ENCODE peak calls at places on chromosome 6, in five cellular contexts. I, S, A, B and N are unnamed samples.

GRCh38 chr6:37674161-37674560 is 23.5 kb downstream of the MDGA1 start:
- DNase-seq in B (no peak), I (no peak), A (no peak), S (no peak), N (no peak)

GRCh38 chr6:71649893-71650292 is 236.5 kb upstream of the RIMS1 start:
- DNase-seq in S (no peak), B (no peak), I (no peak), A (no peak), N (no peak)

GRCh38 chr6:142935553-142936517 is 9.1 kb downstream of the HIVEP2 start:
- DNase-seq in S (no peak), B (no peak), I (peak), A (peak), N (no peak)

GRCh38 chr6:134802426-134803058 is 147.4 kb downstream of the ALDH8A1 start:
- DNase-seq in A (no peak), I (no peak), B (no peak), S (no peak), N (no peak)

GRCh38 chr6:159853735-159854134 is 37.1 kb upstream of the MAS1 start:
- DNase-seq in I (no peak), S (no peak), A (no peak), B (no peak), N (no peak)

GRCh38 chr6:6725834-6726194 is 137.3 kb downstream of the LY86 start:
- DNase-seq in I (no peak), B (peak), A (no peak), S (no peak), N (no peak)

GRCh38 chr6:11241793-11242201 is 9.3 kb upstream of the NEDD9 start:
- DNase-seq in I (no peak), A (no peak), B (peak), S (no peak), N (no peak)

GRCh38 chr6:140697585-140697984 is 1323.1 kb upstream of the CITED2 start:
- DNase-seq in B (no peak), I (no peak), S (no peak), A (no peak), N (no peak)

GRCh38 chr6:45195137-45195536 is 133.0 kb upstream of the RUNX2 start:
- DNase-seq in B (no peak), I (no peak), S (no peak), A (no peak), N (no peak)

GRCh38 chr6:154932562-154933027 is 62.5 kb upstream of the TIAM2 start:
- DNase-seq in I (no peak), A (no peak), B (no peak), S (no peak), N (no peak)

GRCh38 chr6:28900577-28901266 is 23.1 kb downstream of the TRIM27 start:
- DNase-seq in A (peak), S (no peak), I (no peak), B (no peak), N (no peak)

GRCh38 chr6:15573376-15573775 is 89.5 kb downstream of the DTNBP1 start:
- DNase-seq in B (no peak), A (no peak), I (no peak), S (no peak), N (no peak)

GRCh38 chr6:43687437-43688347 is at the start of gene MRPS18A:
- DNase-seq in S (peak), I (peak), A (peak), B (peak), N (peak)

GRCh38 chr6:36120979-36121706 is 9.2 kb upstream of the MAPK13 start:
- DNase-seq in S (peak), I (peak), A (peak), B (peak), N (no peak)

GRCh38 chr6:88360203-88360797 is 194.2 kb upstream of the CNR1 start:
- DNase-seq in B (no peak), S (no peak), A (no peak), I (no peak), N (no peak)

DNA sequence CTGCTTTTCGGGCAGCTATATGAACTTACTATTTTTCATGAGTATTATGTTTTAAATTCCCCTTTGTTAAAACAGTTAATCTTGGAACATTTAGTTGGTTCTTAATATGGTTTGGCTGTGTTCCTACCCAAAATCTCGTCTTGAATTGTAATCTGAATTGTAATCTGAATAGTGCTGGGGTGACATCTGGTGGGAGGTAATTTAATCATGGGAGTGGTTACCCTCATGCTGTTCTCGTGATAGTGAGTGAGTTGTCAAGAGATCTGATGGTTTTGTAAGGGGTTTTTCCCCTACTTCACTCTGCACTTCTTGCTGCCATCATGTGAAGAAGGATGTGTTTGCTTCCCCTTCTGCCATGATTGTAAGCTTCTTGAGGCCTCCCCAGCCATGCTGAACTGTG is 305.4 kb upstream of the MAP3K7 start:
- DNase-seq in I (no peak), S (no peak), A (no peak), B (no peak), N (no peak)
- TF ChIP-seq CTCF in I (no peak), S (no peak), A (no peak), B (no peak), N (no peak)

GRCh38 chr6:39301606-39302005 is 12.6 kb downstream of the KCNK17 start:
- DNase-seq in I (no peak), S (no peak), A (no peak), B (no peak), N (no peak)
- TF ChIP-seq CTCF in I (peak), S (no peak), A (peak), B (no peak), N (peak)

DNA sequence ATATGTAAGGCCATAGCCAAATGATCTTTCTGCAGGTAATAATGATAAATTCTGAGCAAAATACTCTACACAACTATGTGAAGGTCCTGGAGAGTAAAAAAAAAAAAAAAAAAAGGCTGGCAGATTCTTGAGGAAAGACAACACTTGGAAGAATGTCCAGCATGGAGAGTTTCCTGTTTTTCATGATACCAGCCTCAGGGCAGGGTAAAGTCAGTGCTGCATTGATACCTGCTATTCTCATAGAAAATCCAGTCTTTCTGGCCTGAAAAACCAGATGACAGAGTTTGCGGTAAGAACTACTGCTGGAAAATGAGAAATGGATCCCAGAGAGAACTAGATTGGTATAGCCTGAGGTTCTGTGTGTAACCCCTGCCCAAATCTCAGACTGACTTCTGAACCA is 89.1 kb downstream of the AFG1L start:
- DNase-seq in S (no peak), B (no peak), A (no peak), I (no peak), N (no peak)
- TF ChIP-seq CTCF in S (no peak), B (no peak), A (no peak), I (no peak), N (no peak)

GRCh38 chr6:74899416-74899815 is 306.4 kb downstream of the COL12A1 start:
- DNase-seq in S (no peak), A (no peak), B (no peak), I (no peak), N (no peak)
- TF ChIP-seq CTCF in S (no peak), A (peak), B (no peak), I (peak), N (no peak)

GRCh38 chr6:3063733-3064700 is 4.3 kb upstream of the RIPK1 start:
- DNase-seq in I (peak), B (peak), A (peak), S (peak), N (peak)
- TF ChIP-seq CTCF in I (peak), B (no peak), A (no peak), S (no peak), N (peak)

DNA sequence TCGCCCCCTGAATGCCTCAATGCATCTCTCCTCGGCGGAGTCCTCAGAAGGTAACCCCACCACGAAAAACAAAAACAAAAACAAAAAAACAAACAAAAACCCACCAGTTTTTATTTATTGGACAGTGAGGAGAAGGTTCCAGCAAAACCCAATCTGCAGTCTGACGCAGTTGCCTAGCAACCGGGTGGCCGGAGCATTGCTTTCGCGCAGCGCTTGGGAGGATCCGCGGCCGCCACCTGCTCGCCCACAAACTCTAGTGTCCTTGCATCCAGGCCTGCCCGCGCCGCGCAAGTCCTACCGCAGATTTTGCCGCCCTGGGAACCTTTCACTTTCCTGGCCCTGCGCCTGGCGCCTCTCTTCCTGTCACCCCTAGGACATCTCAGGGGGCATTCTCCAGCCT is 17.6 kb downstream of the TFAP2B start:
- DNase-seq in I (no peak), A (no peak), S (no peak), B (no peak), N (no peak)
- TF ChIP-seq CTCF in I (no peak), A (no peak), S (no peak), B (no peak), N (no peak)

GRCh38 chr6:131678401-131678800 is 22.8 kb downstream of the OR2A4 start:
- DNase-seq in B (no peak), S (no peak), A (no peak), I (no peak), N (no peak)

GRCh38 chr6:131669891-131670290 is 31.3 kb downstream of the OR2A4 start:
- DNase-seq in B (no peak), S (no peak), I (no peak), A (no peak), N (no peak)

GRCh38 chr6:131673184-131673583 is 28.0 kb downstream of the OR2A4 start:
- DNase-seq in A (no peak), I (no peak), S (no peak), B (no peak), N (no peak)
- TF ChIP-seq CTCF in A (no peak), I (no peak), S (no peak), B (no peak), N (no peak)

DNA sequence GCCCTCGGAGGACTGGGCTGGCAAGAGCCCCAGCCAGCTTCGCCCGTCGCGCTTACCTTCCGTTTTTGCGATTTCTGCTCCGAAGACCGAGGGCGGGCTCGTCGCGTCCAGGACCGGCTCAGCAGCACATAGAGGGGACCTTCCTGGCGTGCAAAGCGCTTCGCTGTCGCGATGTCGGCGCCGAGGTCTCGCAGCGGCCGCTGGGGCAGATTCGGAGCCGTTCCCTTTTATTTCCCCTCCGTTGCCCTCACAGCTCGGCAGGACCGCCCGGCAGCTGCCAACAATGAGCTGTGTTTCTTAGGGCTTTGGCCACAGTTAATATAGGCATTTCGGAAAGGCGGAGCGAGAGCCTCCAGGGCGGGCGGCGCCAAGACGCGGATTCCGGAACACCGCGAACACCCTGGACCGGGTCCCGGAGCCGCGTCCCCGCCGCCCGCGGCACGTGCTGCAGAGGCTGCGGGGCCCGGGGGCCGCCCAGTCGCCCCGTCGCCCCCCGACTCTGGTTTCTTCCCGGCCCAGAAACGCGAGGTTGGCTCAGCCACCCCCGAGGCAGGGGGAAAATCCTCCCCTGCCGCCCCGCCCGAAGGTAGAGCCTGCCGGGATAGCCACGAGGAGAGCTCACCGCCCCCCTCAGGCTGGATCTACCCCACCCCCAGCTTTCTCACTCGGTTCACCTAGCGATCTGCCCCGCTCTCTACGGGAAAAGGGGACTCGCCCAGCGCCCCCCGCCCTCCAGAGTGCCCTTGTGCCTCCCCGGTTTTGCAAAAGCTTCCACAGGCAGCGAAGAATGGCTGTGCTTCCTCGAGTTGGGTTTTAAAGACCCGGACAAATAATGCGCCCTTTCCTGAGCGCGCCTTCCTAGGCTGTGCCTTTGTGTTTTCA is at the start of gene CITED2:
- DNase-seq in A (peak), I (peak), B (peak), S (peak), N (peak)
- TF ChIP-seq CTCF in A (no peak), I (no peak), B (peak), S (peak), N (peak)

GRCh38 chr6:63352587-63353281 is 33.0 kb upstream of the LGSN start:
- DNase-seq in S (no peak), I (peak), A (peak), B (no peak), N (no peak)
- TF ChIP-seq CTCF in S (no peak), I (peak), A (peak), B (peak), N (peak)

GRCh38 chr6:101645770-101646169 is 252.3 kb downstream of the GRIK2 start:
- DNase-seq in A (no peak), S (no peak), B (no peak), I (no peak), N (no peak)
- TF ChIP-seq CTCF in A (peak), S (no peak), B (no peak), I (no peak), N (no peak)